ENCODE peak calls at places on chromosomes 5 and 9, in eight cellular contexts. T is fibroblast of mammary gland, F is A549, I is body of pancreas, X is astrocyte of the cerebellum, V is lower lobe of right lung, P is lung, A is nephron progenitor cell. M is an unnamed sample.

GRCh38 chr5:109900453-109900852 is 210.7 kb downstream of the MAN2A1 start:
- DNase-seq in V (no peak), X (no peak), P (no peak), A (no peak), T (no peak), F (no peak), I (no peak), M (no peak)

GRCh38 chr9:69420611-69421270 is 95.7 kb downstream of the ENTREP1 start:
- DNase-seq in I (no peak), A (no peak), T (no peak), V (no peak), X (no peak), P (no peak), F (no peak), M (no peak)

GRCh38 chr5:39475055-39475454 is 50.3 kb upstream of the DAB2 start:
- DNase-seq in I (no peak), A (no peak), V (no peak), X (no peak), P (no peak), T (peak), F (no peak), M (no peak)

GRCh38 chr9:12956805-12957204 is 182.0 kb downstream of the LURAP1L start:
- DNase-seq in F (no peak), P (no peak), X (no peak), I (no peak), A (no peak), V (no peak), T (no peak), M (peak)

GRCh38 chr5:10366310-10367297 is 13.1 kb downstream of the MARCHF6 start:
- DNase-seq in F (peak), A (no peak), X (no peak), T (peak), I (peak), V (no peak), P (no peak), M (peak)

GRCh38 chr5:143402464-143403356 is 776 bp downstream of the NR3C1 start:
- DNase-seq in A (peak), I (peak), P (peak), X (peak), F (peak), T (peak), V (peak), M (peak)

GRCh38 chr5:158940977-158941376 is 158.7 kb downstream of the EBF1 start:
- DNase-seq in T (no peak), P (no peak), I (no peak), F (no peak), A (no peak), V (no peak), X (no peak), M (no peak)

GRCh38 chr5:111598996-111599395 is 86.7 kb upstream of the STARD4 start:
- DNase-seq in P (no peak), T (no peak), A (no peak), X (no peak), I (no peak), F (no peak), V (no peak), M (no peak)

GRCh38 chr9:16928179-16928945 is 57.9 kb upstream of the BNC2 start:
- DNase-seq in I (no peak), A (no peak), V (no peak), P (no peak), T (peak), X (no peak), F (peak), M (peak)

GRCh38 chr9:120924698-120925534 is 1.7 kb downstream of the TRAF1 start:
- DNase-seq in A (no peak), T (no peak), V (no peak), X (no peak), I (no peak), F (no peak), P (no peak), M (no peak)

GRCh38 chr9:120009856-120010255 is 570.1 kb downstream of the CDK5RAP2 start:
- DNase-seq in X (no peak), F (no peak), A (no peak), V (no peak), P (no peak), T (no peak), I (no peak), M (no peak)

GRCh38 chr9:112050544-112051475 is 124.3 kb downstream of the SUSD1 start:
- DNase-seq in V (no peak), F (peak), P (no peak), A (no peak), I (peak), X (peak), T (peak), M (peak)

GRCh38 chr9:7273575-7273974 is 515.8 kb downstream of the KDM4C start:
- DNase-seq in A (peak), V (no peak), I (peak), F (peak), X (no peak), T (peak), P (no peak), M (peak)
- TF ChIP-seq CTCF in A (peak), V (peak), I (peak), F (peak), X (peak), T (peak), P (no peak), M (peak)

GRCh38 chr9:21402387-21403247 is 6.3 kb upstream of the IFNA8 start:
- DNase-seq in X (no peak), F (peak), P (no peak), V (no peak), I (no peak), T (no peak), A (peak), M (no peak)
- TF ChIP-seq CTCF in X (no peak), F (no peak), P (no peak), V (peak), I (no peak), T (no peak), A (peak), M (no peak)

DNA sequence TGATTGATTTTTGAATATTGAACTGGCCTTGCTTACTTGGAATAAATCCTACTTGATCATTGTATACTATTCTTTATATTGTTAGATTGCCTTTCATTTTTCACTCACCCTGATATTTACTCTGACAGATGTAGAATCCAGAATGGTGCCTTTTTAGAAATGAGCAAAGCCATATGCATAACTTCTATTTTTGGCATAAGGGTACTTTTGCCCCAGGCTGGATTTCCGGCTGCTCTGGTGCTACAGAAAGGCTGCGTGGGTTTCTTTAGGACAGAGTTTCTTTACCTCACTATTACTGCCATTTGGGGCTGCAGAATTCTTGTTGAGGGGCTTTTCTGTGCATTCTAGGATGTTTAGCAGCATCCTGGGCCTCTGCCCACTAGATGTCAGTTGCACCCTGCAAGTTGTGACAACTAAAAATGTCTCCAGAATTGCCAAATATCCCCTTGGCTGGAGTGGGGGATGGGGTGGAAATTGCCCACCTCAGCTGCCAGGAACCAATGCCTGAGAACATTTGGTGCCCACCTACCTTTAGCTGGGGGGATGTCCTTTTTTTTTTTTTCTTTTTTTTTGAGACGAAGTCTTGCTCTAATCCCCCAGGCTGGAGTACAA is 50.1 kb downstream of the SLC36A1 start:
- DNase-seq in A (no peak), T (no peak), X (no peak), P (no peak), I (no peak), V (no peak), F (no peak), M (peak)
- TF ChIP-seq CTCF in A (no peak), T (no peak), X (no peak), P (no peak), I (no peak), V (no peak), F (no peak), M (no peak)

DNA sequence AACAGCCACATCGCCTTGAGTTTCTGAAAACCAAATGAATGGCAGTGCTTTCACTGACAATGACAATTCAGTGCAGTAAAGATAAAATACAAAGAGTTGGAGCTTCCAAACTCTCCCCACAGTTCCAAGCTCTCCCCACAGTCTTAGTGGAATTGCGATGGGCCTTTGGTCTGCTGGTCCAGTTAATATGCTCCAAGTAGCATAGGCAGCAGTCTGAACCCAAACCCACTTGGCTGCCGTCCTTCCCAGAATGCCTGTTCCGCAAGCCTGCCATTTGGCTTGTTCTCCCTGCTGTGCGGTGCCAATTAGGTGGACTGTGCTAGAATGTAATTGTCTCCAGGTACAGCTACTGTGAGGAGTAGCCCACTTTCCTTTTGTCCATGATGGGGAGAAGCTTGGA is 250.1 kb downstream of the GOLPH3 start:
- DNase-seq in P (no peak), F (no peak), T (no peak), X (no peak), A (no peak), I (no peak), V (no peak), M (no peak)
- TF ChIP-seq CTCF in P (no peak), F (no peak), T (no peak), X (no peak), A (no peak), I (no peak), V (no peak), M (no peak)

GRCh38 chr5:115842089-115842881 is 550 bp downstream of the AP3S1 start:
- DNase-seq in P (no peak), V (no peak), I (peak), F (peak), T (peak), X (no peak), A (peak), M (no peak)
- TF ChIP-seq CTCF in P (no peak), V (peak), I (peak), F (peak), T (no peak), X (no peak), A (no peak), M (peak)

GRCh38 chr9:84811726-84812074 is 142.2 kb downstream of the NTRK2 start:
- DNase-seq in F (no peak), T (no peak), A (no peak), P (no peak), V (no peak), I (no peak), X (no peak), M (no peak)

GRCh38 chr9:84808416-84808815 is 138.9 kb downstream of the NTRK2 start:
- DNase-seq in X (no peak), T (no peak), V (no peak), A (no peak), P (no peak), I (no peak), F (no peak), M (no peak)

GRCh38 chr9:84807870-84808385 is 138.4 kb downstream of the NTRK2 start:
- DNase-seq in A (no peak), V (no peak), X (no peak), P (no peak), I (no peak), F (no peak), T (no peak), M (no peak)

GRCh38 chr9:84815554-84815953 is 146.0 kb downstream of the NTRK2 start:
- DNase-seq in P (no peak), X (no peak), T (no peak), A (no peak), I (no peak), V (no peak), F (no peak), M (no peak)

GRCh38 chr9:84811072-84811725 is 141.7 kb downstream of the NTRK2 start:
- DNase-seq in A (no peak), P (no peak), F (no peak), T (no peak), I (no peak), V (no peak), X (no peak), M (no peak)
- TF ChIP-seq CTCF in A (no peak), P (no peak), F (no peak), T (no peak), I (no peak), V (no peak), X (no peak), M (no peak)

GRCh38 chr5:56179442-56179841 is 53.7 kb downstream of the ANKRD55 start:
- DNase-seq in P (no peak), F (no peak), X (no peak), T (no peak), I (no peak), V (no peak), A (no peak), M (no peak)
- TF ChIP-seq CTCF in P (no peak), F (no peak), X (no peak), T (no peak), I (no peak), V (no peak), A (no peak), M (no peak)

DNA sequence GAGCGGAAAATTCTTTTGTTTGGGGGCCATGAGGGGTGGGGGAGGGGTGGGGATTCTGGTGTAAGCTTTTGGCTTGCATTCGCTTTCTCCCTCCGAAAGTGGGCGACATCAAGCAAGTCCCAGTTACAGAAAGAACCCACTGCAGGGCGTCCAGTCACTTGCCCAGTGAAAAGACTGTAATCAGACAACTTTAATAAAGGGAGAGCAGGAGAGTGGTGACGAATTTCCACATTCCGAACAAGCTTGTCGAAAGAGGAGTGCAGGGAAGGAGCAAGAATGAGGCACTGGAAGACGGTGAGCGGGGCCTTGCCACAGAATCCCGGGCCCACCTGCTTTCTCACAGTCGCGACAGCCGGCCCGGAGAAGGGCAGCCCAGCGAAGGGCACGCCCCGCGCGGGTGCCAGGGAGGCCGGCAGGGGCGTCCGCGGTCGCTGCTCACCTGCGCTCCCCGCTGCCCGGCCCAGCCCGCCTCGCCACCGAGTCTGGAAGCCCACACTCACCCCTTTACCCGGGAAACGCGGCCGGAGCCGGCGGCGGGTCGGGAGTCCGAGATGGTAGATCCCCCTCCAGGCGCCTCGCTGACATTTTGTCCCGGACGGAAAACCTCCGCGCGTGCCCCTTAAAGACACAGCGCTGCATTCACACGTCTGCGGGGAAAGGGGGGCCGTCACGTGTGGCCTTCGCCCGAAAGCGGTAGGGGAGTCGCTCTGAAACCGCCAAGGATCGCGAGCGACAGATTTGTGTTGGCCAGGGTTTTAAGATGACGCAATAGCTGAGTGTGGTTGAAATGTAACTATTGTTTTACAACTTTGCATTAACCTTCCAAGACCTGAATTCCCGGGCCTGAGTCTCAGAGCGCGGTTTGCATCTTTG is at the start of gene ZBED3:
- DNase-seq in T (peak), V (peak), F (peak), I (peak), P (peak), X (peak), A (peak), M (peak)
- TF ChIP-seq CTCF in T (peak), V (no peak), F (peak), I (peak), P (no peak), X (no peak), A (no peak), M (no peak)

DNA sequence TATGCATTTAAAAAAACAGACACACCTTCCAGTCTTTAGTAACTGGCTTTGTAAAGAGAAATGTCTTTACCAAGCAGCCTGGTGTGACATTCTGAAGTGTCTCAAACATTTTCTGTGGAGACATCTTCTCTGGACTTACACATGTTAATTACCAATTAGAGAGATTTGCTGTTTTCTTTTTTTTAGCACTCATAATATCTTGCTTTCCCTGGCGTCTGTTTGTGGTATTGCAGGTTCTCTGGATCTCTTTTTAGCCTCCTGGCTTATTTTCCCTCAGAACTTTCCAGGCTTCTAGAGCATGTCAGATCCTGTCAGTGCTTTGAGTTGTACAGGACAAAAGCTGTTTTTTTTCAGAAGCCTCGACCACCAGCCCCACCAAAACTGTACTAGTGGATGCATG is 92.5 kb downstream of the MSX2 start:
- DNase-seq in X (no peak), P (no peak), A (no peak), T (no peak), F (no peak), V (no peak), I (no peak), M (no peak)
- TF ChIP-seq CTCF in X (peak), P (no peak), A (peak), T (peak), F (no peak), V (peak), I (no peak), M (peak)

M was measured in foreskin fibroblast.